ENCODE peak calls at places on chromosome 19, in four cellular contexts. One of them, this sample, is unnamed.

GRCh38 chr19:46977548-46977947 is 42.1 kb upstream of the NPAS1 start:
- ATAC-seq in effector memory CD8-positive, alpha-beta T cell: no peak
- ATAC-seq in T-helper 17 cell: no peak
- ATAC-seq in naive thymus-derived CD4-positive, alpha-beta T cell: no peak
- ATAC-seq in this sample: no peak

GRCh38 chr19:632228-633067 is 889 bp downstream of the POLRMT start:
- ATAC-seq in effector memory CD8-positive, alpha-beta T cell: no peak
- ATAC-seq in T-helper 17 cell: no peak
- ATAC-seq in naive thymus-derived CD4-positive, alpha-beta T cell: no peak
- ATAC-seq in this sample: peak

GRCh38 chr19:41877916-41878905 is 1.1 kb downstream of the CD79A start:
- ATAC-seq in effector memory CD8-positive, alpha-beta T cell: no peak
- ATAC-seq in T-helper 17 cell: no peak
- ATAC-seq in naive thymus-derived CD4-positive, alpha-beta T cell: no peak
- ATAC-seq in this sample: no peak

GRCh38 chr19:27935669-27936068 is 1277.3 kb downstream of the UQCRFS1 start:
- ATAC-seq in effector memory CD8-positive, alpha-beta T cell: no peak
- ATAC-seq in T-helper 17 cell: no peak
- ATAC-seq in naive thymus-derived CD4-positive, alpha-beta T cell: no peak
- ATAC-seq in this sample: no peak

GRCh38 chr19:40528533-40529092 is 48.1 kb upstream of the SHKBP1 start:
- ATAC-seq in effector memory CD8-positive, alpha-beta T cell: no peak
- ATAC-seq in T-helper 17 cell: no peak
- ATAC-seq in naive thymus-derived CD4-positive, alpha-beta T cell: no peak
- ATAC-seq in this sample: no peak

GRCh38 chr19:1621021-1621420 is 15.8 kb upstream of the UQCR11 start:
- ATAC-seq in effector memory CD8-positive, alpha-beta T cell: no peak
- ATAC-seq in T-helper 17 cell: no peak
- ATAC-seq in naive thymus-derived CD4-positive, alpha-beta T cell: no peak
- ATAC-seq in this sample: no peak

GRCh38 chr19:12796146-12797071 is 5.1 kb downstream of the JUNB start:
- ATAC-seq in effector memory CD8-positive, alpha-beta T cell: no peak
- ATAC-seq in T-helper 17 cell: no peak
- ATAC-seq in naive thymus-derived CD4-positive, alpha-beta T cell: peak
- ATAC-seq in this sample: peak

GRCh38 chr19:42048992-42049391 is 21.0 kb downstream of the GRIK5 start:
- ATAC-seq in effector memory CD8-positive, alpha-beta T cell: no peak
- ATAC-seq in T-helper 17 cell: no peak
- ATAC-seq in naive thymus-derived CD4-positive, alpha-beta T cell: no peak
- ATAC-seq in this sample: no peak

GRCh38 chr19:48196321-48196761 is 25.9 kb downstream of the ZSWIM9 start:
- ATAC-seq in effector memory CD8-positive, alpha-beta T cell: no peak
- ATAC-seq in T-helper 17 cell: no peak
- ATAC-seq in naive thymus-derived CD4-positive, alpha-beta T cell: no peak
- ATAC-seq in this sample: peak

GRCh38 chr19:5115771-5116202 is 146.9 kb downstream of the KDM4B start:
- ATAC-seq in effector memory CD8-positive, alpha-beta T cell: no peak
- ATAC-seq in T-helper 17 cell: no peak
- ATAC-seq in naive thymus-derived CD4-positive, alpha-beta T cell: no peak
- ATAC-seq in this sample: no peak

GRCh38 chr19:47523473-47523872 is 8.6 kb upstream of the NAPA start:
- ATAC-seq in effector memory CD8-positive, alpha-beta T cell: no peak
- ATAC-seq in T-helper 17 cell: no peak
- ATAC-seq in naive thymus-derived CD4-positive, alpha-beta T cell: no peak
- ATAC-seq in this sample: no peak

GRCh38 chr19:19214892-19215291 is 3.1 kb downstream of the NCAN start:
- ATAC-seq in effector memory CD8-positive, alpha-beta T cell: no peak
- ATAC-seq in T-helper 17 cell: no peak
- ATAC-seq in naive thymus-derived CD4-positive, alpha-beta T cell: no peak
- ATAC-seq in this sample: peak

GRCh38 chr19:38385057-38385803 is 2.6 kb downstream of the GGN start:
- ATAC-seq in effector memory CD8-positive, alpha-beta T cell: no peak
- ATAC-seq in T-helper 17 cell: no peak
- ATAC-seq in naive thymus-derived CD4-positive, alpha-beta T cell: no peak
- ATAC-seq in this sample: no peak

GRCh38 chr19:23075031-23075733 is 41.6 kb upstream of the ZNF730 start:
- ATAC-seq in effector memory CD8-positive, alpha-beta T cell: no peak
- ATAC-seq in T-helper 17 cell: no peak
- ATAC-seq in naive thymus-derived CD4-positive, alpha-beta T cell: peak
- ATAC-seq in this sample: peak

GRCh38 chr19:5775668-5776309 is 8.8 kb downstream of the PRR22 start:
- ATAC-seq in effector memory CD8-positive, alpha-beta T cell: no peak
- ATAC-seq in T-helper 17 cell: no peak
- ATAC-seq in naive thymus-derived CD4-positive, alpha-beta T cell: no peak
- ATAC-seq in this sample: peak

This sample was measured in SK-N-SH treated with all-trans-retinoic acid at 6 μM for 48 hours.